ENCODE peak calls at places on chromosome 4, in nine cellular contexts. B is D341Med, C is activated B cell treated with CpG ODN at 0.5 μM for 24 hours, F is transverse colon, Y is left colon, P is Peyer's patch, V is HT1080, N is AML-193, L is anterior cingulate cortex. X is an unnamed sample.

GRCh38 chr4:186700746-186701145 is 22.9 kb downstream of the FAT1 start:
- DNase-seq in B (no peak), C (no peak), F (no peak), Y (no peak), P (no peak), V (no peak), N (no peak), L (peak; percentile 55), X (peak; percentile 85)

GRCh38 chr4:2689825-2690700 is 66.1 kb downstream of the TNIP2 start:
- DNase-seq in B (no peak), C (peak; percentile 78), F (peak; percentile 16), Y (peak; percentile 31), P (peak; percentile 84), V (peak; percentile 49), N (no peak), L (no peak), X (no peak)

GRCh38 chr4:46765465-46765864 is 143.6 kb downstream of the COX7B2 start:
- DNase-seq in B (no peak), C (no peak), F (no peak), Y (no peak), P (no peak), V (no peak), N (no peak), L (no peak), X (no peak)

GRCh38 chr4:145735330-145735638 is 55.3 kb downstream of the C4orf51 start:
- DNase-seq in B (no peak), C (no peak), F (no peak), Y (no peak), P (no peak), V (peak; percentile 92), N (no peak), L (no peak), X (no peak)

GRCh38 chr4:153215976-153216375 is 11.7 kb downstream of the TRIM2 start:
- DNase-seq in B (no peak), C (no peak), F (no peak), Y (no peak), P (no peak), V (no peak), N (no peak), L (no peak), X (no peak)

GRCh38 chr4:185068837-185069236 is 50.5 kb downstream of the HELT start:
- DNase-seq in B (no peak), C (no peak), F (no peak), Y (no peak), P (no peak), V (no peak), N (no peak), L (no peak), X (no peak)

GRCh38 chr4:181823183-181823582 is 420.0 kb upstream of the TENM3 start:
- DNase-seq in B (no peak), C (no peak), F (no peak), Y (no peak), P (no peak), V (no peak), N (no peak), L (no peak), X (no peak)

GRCh38 chr4:139279723-139280620 is at the start of gene MGARP:
- DNase-seq in B (no peak), C (peak; percentile 36), F (no peak), Y (peak; percentile 13), P (no peak), V (no peak), N (no peak), L (peak; percentile 3), X (no peak)

GRCh38 chr4:86720508-86721068 is 126.5 kb downstream of the PTPN13 start:
- DNase-seq in B (no peak), C (no peak), F (no peak), Y (no peak), P (no peak), V (peak; percentile 81), N (no peak), L (no peak), X (no peak)

GRCh38 chr4:140071806-140072205 is 82.2 kb downstream of the MAML3 start:
- DNase-seq in B (no peak), C (no peak), F (peak; percentile 33), Y (no peak), P (peak; percentile 50), V (peak; percentile 80), N (peak; percentile 61), L (no peak), X (no peak)

GRCh38 chr4:136863756-136864155 is 668.5 kb downstream of the PCDH18 start:
- DNase-seq in B (no peak), C (no peak), F (no peak), Y (no peak), P (no peak), V (peak; percentile 13), N (peak; percentile 5), L (no peak), X (no peak)

GRCh38 chr4:183987987-183988392 is 82.9 kb downstream of the STOX2 start:
- DNase-seq in B (no peak), C (no peak), F (peak; percentile 61), Y (peak; percentile 35), P (no peak), V (peak; percentile 77), N (peak; percentile 72), L (peak; percentile 87), X (no peak)

GRCh38 chr4:33493231-33493630 is 2751.1 kb downstream of the ARAP2 start:
- DNase-seq in B (no peak), C (no peak), F (no peak), Y (no peak), P (no peak), V (peak; percentile 72), N (no peak), L (no peak), X (no peak)

GRCh38 chr4:122152699-122153328 is 683 bp downstream of the BLTP1 start:
- DNase-seq in B (peak; percentile 49), C (no peak), F (peak; percentile 53), Y (peak; percentile 61), P (peak; percentile 38), V (peak; percentile 37), N (peak; percentile 18), L (peak; percentile 64), X (peak; percentile 66)

GRCh38 chr4:86595426-86595805 is 1.3 kb downstream of the PTPN13 start:
- DNase-seq in B (peak; percentile 29), C (no peak), F (no peak), Y (peak; percentile 10), P (no peak), V (peak; percentile 7), N (no peak), L (peak; percentile 20), X (no peak)

GRCh38 chr4:156765277-156765676 is 206.3 kb downstream of the PDGFC start:
- DNase-seq in B (no peak), C (no peak), F (no peak), Y (no peak), P (no peak), V (no peak), N (no peak), L (no peak), X (no peak)

GRCh38 chr4:169492436-169493163 is 119.8 kb downstream of the NEK1 start:
- DNase-seq in B (peak; percentile 61), C (no peak), F (peak; percentile 16), Y (peak; percentile 18), P (no peak), V (peak; percentile 59), N (peak; percentile 40), L (no peak), X (no peak)

GRCh38 chr4:186765138-186765537 is 41.5 kb upstream of the FAT1 start:
- DNase-seq in B (no peak), C (no peak), F (peak; percentile 82), Y (peak; percentile 79), P (no peak), V (peak; percentile 27), N (no peak), L (no peak), X (peak; percentile 68)

GRCh38 chr4:174398728-174399127 is 115.0 kb downstream of the CEP44 start:
- DNase-seq in B (no peak), C (no peak), F (no peak), Y (no peak), P (no peak), V (peak; percentile 24), N (no peak), L (no peak), X (no peak)

GRCh38 chr4:82851902-82852750 is 38.8 kb downstream of the SEC31A start:
- DNase-seq in B (peak; percentile 30), C (no peak), F (no peak), Y (no peak), P (no peak), V (peak; percentile 23), N (peak; percentile 40), L (no peak), X (no peak)

GRCh38 chr4:8157496-8157895 is 1.1 kb downstream of the ABLIM2 start:
- DNase-seq in B (no peak), C (no peak), F (no peak), Y (peak; percentile 40), P (no peak), V (no peak), N (no peak), L (no peak), X (peak; percentile 71)

GRCh38 chr4:65450899-65451298 is 219.4 kb downstream of the EPHA5 start:
- DNase-seq in B (no peak), C (no peak), F (no peak), Y (no peak), P (no peak), V (no peak), N (no peak), L (no peak), X (no peak)

GRCh38 chr4:110754726-110755125 is 131.8 kb upstream of the PITX2 start:
- DNase-seq in B (no peak), C (no peak), F (no peak), Y (no peak), P (no peak), V (peak; percentile 35), N (no peak), L (no peak), X (no peak)

GRCh38 chr4:185813133-185813532 is 1.1 kb upstream of the SORBS2 start:
- DNase-seq in B (no peak), C (no peak), F (no peak), Y (no peak), P (no peak), V (no peak), N (no peak), L (no peak), X (no peak)

GRCh38 chr4:184273166-184274147 is 55.8 kb upstream of the ENPP6 start:
- DNase-seq in B (no peak), C (no peak), F (no peak), Y (no peak), P (no peak), V (no peak), N (no peak), L (no peak), X (no peak)

GRCh38 chr4:17517664-17518063 is 2.7 kb downstream of the CLRN2 start:
- DNase-seq in B (no peak), C (no peak), F (no peak), Y (no peak), P (no peak), V (no peak), N (no peak), L (no peak), X (no peak)

GRCh38 chr4:134935320-134935719 is 733.7 kb upstream of the PABPC4L start:
- DNase-seq in B (peak; percentile 43), C (no peak), F (no peak), Y (peak; percentile 22), P (no peak), V (peak; percentile 41), N (no peak), L (no peak), X (no peak)

GRCh38 chr4:1938027-1938426 is 66.8 kb downstream of the NSD2 start:
- DNase-seq in B (no peak), C (no peak), F (no peak), Y (no peak), P (no peak), V (no peak), N (no peak), L (no peak), X (no peak)

GRCh38 chr4:185729300-185729912 is 82.6 kb downstream of the SORBS2 start:
- DNase-seq in B (no peak), C (no peak), F (no peak), Y (no peak), P (no peak), V (no peak), N (no peak), L (no peak), X (no peak)

GRCh38 chr4:10115657-10116624 is 658 bp downstream of the WDR1 start:
- DNase-seq in B (peak; percentile 68), C (peak; percentile 63), F (peak; percentile 87), Y (peak; percentile 89), P (peak; percentile 84), V (peak; percentile 65), N (no peak), L (peak; percentile 34), X (peak; percentile 76)

GRCh38 chr4:15234101-15234500 is 193.7 kb upstream of the C1QTNF7 start:
- DNase-seq in B (no peak), C (no peak), F (no peak), Y (no peak), P (no peak), V (peak; percentile 90), N (peak; percentile 45), L (no peak), X (no peak)